ENCODE peak calls at places on chromosomes 4 and X, in ten cellular contexts. S is naive thymus-derived CD4-positive, alpha-beta T cell; H is prostate gland; G is mucosa of descending colon; L is CD8-positive, alpha-beta T cell; V is NT2/D1; I is colonic mucosa; F is right atrium auricular region; D is lung; W is HCT116. E is an unnamed sample.

GRCh38 chr4:169404959-169405358 is 134.2 kb upstream of the SH3RF1 start:
- DNase-seq in S (no peak), H (no peak), G (no peak), L (no peak), V (peak; percentile 42), I (no peak), F (no peak), D (no peak), W (no peak), E (no peak)

GRCh38 chr4:134470544-134470943 is 269.0 kb upstream of the PABPC4L start:
- DNase-seq in S (no peak), H (peak; percentile 11), G (no peak), L (no peak), V (peak; percentile 6), I (peak; percentile 28), F (no peak), D (no peak), W (no peak), E (peak; percentile 14)

GRCh38 chr4:4507923-4508322 is 33.9 kb downstream of the STX18 start:
- DNase-seq in S (no peak), H (no peak), G (no peak), L (no peak), V (no peak), I (no peak), F (no peak), D (no peak), W (peak; percentile 12), E (peak; percentile 37)

GRCh38 chrX:39133971-39134370 is 332.7 kb downstream of the MID1IP1 start:
- DNase-seq in S (no peak), H (no peak), G (peak; percentile 40), L (no peak), V (no peak), I (no peak), F (no peak), D (no peak), W (no peak), E (peak; percentile 45)

GRCh38 chr4:41512604-41513003 is 25.4 kb upstream of the LIMCH1 start:
- DNase-seq in S (no peak), H (no peak), G (no peak), L (no peak), V (no peak), I (no peak), F (no peak), D (no peak), W (no peak), E (no peak)

GRCh38 chr4:38601916-38602291 is 62.1 kb upstream of the KLF3 start:
- DNase-seq in S (no peak), H (no peak), G (no peak), L (no peak), V (no peak), I (no peak), F (peak; percentile 28), D (no peak), W (no peak), E (no peak)

GRCh38 chr4:6719611-6720179 is 3.7 kb downstream of the BLOC1S4 start:
- DNase-seq in S (no peak), H (no peak), G (no peak), L (no peak), V (no peak), I (no peak), F (no peak), D (no peak), W (no peak), E (no peak)

GRCh38 chr4:142547974-142548373 is 298.1 kb downstream of the INPP4B start:
- DNase-seq in S (no peak), H (no peak), G (no peak), L (no peak), V (no peak), I (no peak), F (no peak), D (no peak), W (no peak), E (no peak)

GRCh38 chr4:75514949-75515612 is 808 bp downstream of the THAP6 start:
- DNase-seq in S (peak; percentile 27), H (no peak), G (no peak), L (no peak), V (no peak), I (peak; percentile 25), F (no peak), D (no peak), W (no peak), E (peak; percentile 24)

GRCh38 chr4:75513529-75514130 is 573 bp downstream of the RCHY1 start:
- DNase-seq in S (no peak), H (peak; percentile 4), G (no peak), L (no peak), V (no peak), I (no peak), F (no peak), D (no peak), W (no peak), E (no peak)

GRCh38 chr4:75514131-75514948 is at the start of the genes RCHY1 and THAP6:
- DNase-seq in S (peak; percentile 93), H (peak; percentile 95), G (peak; percentile 96), L (peak; percentile 94), V (peak; percentile 86), I (peak; percentile 99), F (peak; percentile 96), D (peak; percentile 98), W (peak; percentile 96), E (peak; percentile 99)

GRCh38 chr4:75512336-75513211 is 1.6 kb downstream of the RCHY1 start:
- DNase-seq in S (no peak), H (no peak), G (no peak), L (no peak), V (no peak), I (no peak), F (no peak), D (peak; percentile 31), W (no peak), E (peak; percentile 7)

DNA sequence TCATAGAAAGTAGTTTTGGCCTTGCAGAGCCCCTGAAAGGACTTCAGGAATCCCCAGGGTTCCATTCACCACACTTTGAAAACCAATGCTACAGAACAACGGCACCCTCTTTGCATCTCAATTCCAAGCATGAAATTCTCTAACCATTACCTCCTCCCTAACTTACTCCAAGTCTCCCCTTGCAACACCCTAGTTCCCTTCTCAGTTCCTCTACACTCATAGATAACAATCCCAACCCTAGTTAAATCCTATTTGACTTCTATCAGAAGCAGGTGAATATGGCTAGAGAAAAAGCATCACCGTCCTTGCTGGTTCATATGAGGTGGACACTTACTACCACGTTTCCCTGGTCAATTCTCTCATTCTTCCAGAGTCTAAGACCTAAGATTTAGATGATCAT is 2.4 kb downstream of the RCHY1 start:
- DNase-seq in S (no peak), H (no peak), G (no peak), L (no peak), V (no peak), I (no peak), F (no peak), D (no peak), W (no peak), E (no peak)
- H3K4me3 ChIP-seq in S (peak overlapping the region; percentile 14), H (no peak overlapping the region), G (no peak overlapping the region), L (no peak overlapping the region), V (no peak overlapping the region), I (no peak overlapping the region), F (no peak overlapping the region), D (no peak overlapping the region), W (no peak overlapping the region), E (peak overlapping the region; percentile 23)

GRCh38 chr4:156950090-156950489 is 21.5 kb downstream of the PDGFC start:
- DNase-seq in S (no peak), H (no peak), G (no peak), L (no peak), V (no peak), I (no peak), F (no peak), D (no peak), W (no peak), E (no peak)

GRCh38 chr4:156948133-156948532 is 23.5 kb downstream of the PDGFC start:
- DNase-seq in S (no peak), H (no peak), G (no peak), L (no peak), V (no peak), I (no peak), F (no peak), D (no peak), W (no peak), E (no peak)

GRCh38 chr4:156949373-156949814 is 22.2 kb downstream of the PDGFC start:
- DNase-seq in S (no peak), H (no peak), G (no peak), L (no peak), V (no peak), I (no peak), F (no peak), D (no peak), W (no peak), E (no peak)

GRCh38 chr4:156946508-156947197 is 24.9 kb downstream of the PDGFC start:
- DNase-seq in S (no peak), H (no peak), G (no peak), L (no peak), V (no peak), I (no peak), F (peak; percentile 80), D (no peak), W (peak; percentile 93), E (no peak)

DNA sequence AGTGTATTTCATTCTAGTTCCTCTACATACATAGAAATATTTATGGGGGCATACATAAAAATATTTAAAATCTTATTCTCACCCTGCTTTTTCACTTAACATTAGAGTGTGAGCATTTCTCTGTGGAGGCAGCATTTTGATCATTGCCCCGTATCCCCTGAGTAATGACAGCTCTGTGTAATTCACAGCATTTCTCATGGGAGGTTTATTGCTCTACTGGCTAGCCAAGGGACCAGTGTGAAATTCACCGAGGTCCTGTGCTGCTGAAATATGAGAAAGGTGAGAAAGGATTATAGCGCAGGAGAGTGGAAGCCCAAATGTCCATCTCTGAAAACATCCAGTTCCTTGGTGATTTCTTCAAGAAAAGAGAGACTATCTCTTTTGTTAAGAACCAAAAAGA is 22.9 kb downstream of the PDGFC start:
- DNase-seq in S (no peak), H (no peak), G (no peak), L (no peak), V (no peak), I (no peak), F (no peak), D (no peak), W (no peak), E (no peak)
- H3K4me1 ChIP-seq in S (no peaks in the 10 kb centered on the region), H (no peaks in the 10 kb centered on the region), G (no peaks in the 10 kb centered on the region), L (no peaks in the 10 kb centered on the region), V (no peaks in the 10 kb centered on the region), I (no peaks in the 10 kb centered on the region), F (no peaks in the 10 kb centered on the region), D (no peaks in the 10 kb centered on the region), W (peaks cover 49% of the 10 kb centered on the region), E (no peaks in the 10 kb centered on the region)

DNA sequence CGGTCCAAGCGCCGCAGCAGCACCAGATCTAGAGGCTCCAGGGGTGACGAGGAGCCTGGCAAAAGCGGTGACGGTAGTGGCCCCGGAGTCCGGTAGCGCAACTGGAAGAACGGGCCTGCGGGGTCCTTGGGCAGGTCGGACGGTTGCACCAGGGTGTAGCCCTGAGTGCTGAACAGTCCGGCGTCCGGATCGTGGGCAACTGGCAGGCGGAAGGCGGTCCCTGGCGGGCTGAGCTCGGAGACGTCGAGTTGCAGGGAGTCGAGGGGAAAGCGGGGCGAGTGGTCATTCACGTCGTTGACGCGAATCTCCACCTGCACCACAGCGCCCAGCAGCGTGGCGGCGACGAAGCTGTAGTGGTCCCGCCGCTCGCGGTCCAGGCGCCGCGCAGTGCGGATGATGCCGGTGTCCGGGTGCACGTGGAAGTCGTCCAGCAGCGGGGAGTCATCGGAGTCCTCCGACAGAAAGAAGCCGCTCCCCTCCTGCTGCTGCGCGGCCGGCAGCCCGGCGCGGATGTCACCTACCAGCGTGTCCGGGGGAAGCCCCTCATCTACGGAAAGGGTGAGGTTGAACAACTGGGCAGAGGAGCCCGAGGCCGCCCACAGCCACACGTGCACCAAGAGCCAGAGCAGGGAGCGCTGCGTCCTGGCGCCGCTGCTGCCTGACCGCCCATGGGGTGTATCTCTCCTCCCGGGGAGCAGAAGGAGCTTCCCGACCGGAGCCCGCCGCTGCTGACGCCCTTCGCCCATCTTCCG is 834 bp downstream of the DCHS2 start:
- DNase-seq in S (no peak), H (no peak), G (peak; percentile 27), L (no peak), V (no peak), I (no peak), F (no peak), D (no peak), W (no peak), E (no peak)
- H3K4me3 ChIP-seq in S (peak overlapping the region; percentile 24), H (peak overlapping the region; percentile 25), G (no peak overlapping the region), L (peak overlapping the region; percentile 41), V (peak overlapping the region; percentile 59), I (peak overlapping the region; percentile 13), F (no peak overlapping the region), D (no peak overlapping the region), W (no peak overlapping the region), E (no peak overlapping the region)

GRCh38 chr4:173257732-173258717 is 76.1 kb downstream of the HMGB2 start:
- DNase-seq in S (peak; percentile 56), H (peak; percentile 50), G (peak; percentile 54), L (peak; percentile 61), V (peak; percentile 44), I (peak; percentile 61), F (no peak), D (peak; percentile 36), W (peak; percentile 63), E (peak; percentile 51)

GRCh38 chr4:173261052-173261451 is 73.1 kb downstream of the HMGB2 start:
- DNase-seq in S (no peak), H (no peak), G (no peak), L (no peak), V (no peak), I (no peak), F (no peak), D (no peak), W (no peak), E (no peak)

GRCh38 chr4:173259310-173259709 is 74.8 kb downstream of the HMGB2 start:
- DNase-seq in S (no peak), H (no peak), G (no peak), L (no peak), V (no peak), I (no peak), F (no peak), D (no peak), W (no peak), E (no peak)

GRCh38 chr4:173256825-173257224 is 77.3 kb downstream of the HMGB2 start:
- DNase-seq in S (no peak), H (no peak), G (no peak), L (no peak), V (no peak), I (no peak), F (no peak), D (no peak), W (no peak), E (no peak)

GRCh38 chr4:173258866-173259265 is 75.3 kb downstream of the HMGB2 start:
- DNase-seq in S (no peak), H (no peak), G (no peak), L (no peak), V (no peak), I (no peak), F (no peak), D (no peak), W (no peak), E (no peak)
- H3K4me1 ChIP-seq in S (peaks cover 4% of the 10 kb centered on the region), H (no peaks in the 10 kb centered on the region), G (no peaks in the 10 kb centered on the region), L (peaks cover 5% of the 10 kb centered on the region), V (no peaks in the 10 kb centered on the region), I (no peaks in the 10 kb centered on the region), F (no peaks in the 10 kb centered on the region), D (no peaks in the 10 kb centered on the region), W (peaks cover under 1% of the 10 kb centered on the region), E (no peaks in the 10 kb centered on the region)

E was measured in small intestine.